ENCODE peak calls at places on chromosomes 3 and 15, in seven cellular contexts. T is cardiac fibroblast, R is MG63, N is occipital lobe, B is NCI-H1092 treated with DMSO at 0.1 percent for 48 hours, J is iris pigment epithelial cell, G is AG08395. S is an unnamed sample.
A peak's percentile ranks its signal among the peaks of the same experiment; 100 is the strongest.

GRCh38 chr3:30826381-30827061 is 67.9 kb downstream of the GADL1 start:
- DNase-seq in J (peak; percentile 3), N (no peak), R (peak; percentile 43), B (no peak), T (peak; percentile 27), G (peak; percentile 31), S (peak; percentile 20)

GRCh38 chr3:12396475-12396874 is 87.8 kb upstream of the TSEN2 start:
- DNase-seq in B (no peak), R (no peak), T (no peak), N (no peak), G (no peak), J (no peak), S (peak; percentile 45)

GRCh38 chr3:187352581-187353575 is 15.3 kb upstream of the RTP4 start:
- DNase-seq in J (peak; percentile 7), B (no peak), R (no peak), G (no peak), N (no peak), T (no peak), S (no peak)

GRCh38 chr3:1183320-1184048 is 90.7 kb downstream of the CNTN6 start:
- DNase-seq in J (peak; percentile 65), B (no peak), T (peak; percentile 94), G (peak; percentile 56), R (peak; percentile 73), N (no peak), S (no peak)

GRCh38 chr15:27993996-27994775 is 104.9 kb downstream of the OCA2 start:
- DNase-seq in J (no peak), R (no peak), G (no peak), T (no peak), B (peak; percentile 4), N (no peak), S (no peak)

GRCh38 chr3:95721938-95722337 is 1092.5 kb upstream of the EPHA6 start:
- DNase-seq in N (no peak), B (no peak), G (no peak), J (no peak), R (no peak), T (peak; percentile 52), S (no peak)

GRCh38 chr3:53941174-53941573 is 49.5 kb upstream of the SELENOK start:
- DNase-seq in G (peak; percentile 25), R (peak; percentile 26), T (peak; percentile 81), J (peak; percentile 78), N (no peak), B (no peak), S (peak; percentile 71)

GRCh38 chr15:90191795-90192494 is 9.2 kb upstream of the SEMA4B start:
- DNase-seq in G (no peak), J (peak; percentile 17), B (peak; percentile 94), N (peak; percentile 82), R (peak; percentile 97), T (no peak), S (peak; percentile 49)

GRCh38 chr3:8578282-8578681 is 66.3 kb downstream of the SSUH2 start:
- DNase-seq in G (no peak), B (no peak), J (no peak), R (no peak), T (no peak), N (no peak), S (no peak)

GRCh38 chr3:14376348-14377043 is 25.9 kb upstream of the SLC6A6 start:
- DNase-seq in J (no peak), B (no peak), G (no peak), N (no peak), T (no peak), R (no peak), S (no peak)

GRCh38 chr3:141368062-141368924 is at the start of gene ZBTB38:
- DNase-seq in N (peak; percentile 86), R (peak; percentile 93), J (peak; percentile 94), T (peak; percentile 99), B (no peak), G (peak; percentile 93), S (peak; percentile 99)

GRCh38 chr3:34942256-34942655 is 697.1 kb upstream of the ARPP21 start:
- DNase-seq in J (no peak), N (no peak), B (no peak), T (no peak), G (no peak), R (no peak), S (no peak)

GRCh38 chr3:115996420-115997108 is 373.3 kb downstream of the GAP43 start:
- DNase-seq in J (no peak), T (peak; percentile 39), R (peak; percentile 37), G (no peak), N (no peak), B (no peak), S (peak; percentile 42)

GRCh38 chr3:157127268-157127667 is 32.7 kb downstream of the CCNL1 start:
- DNase-seq in J (no peak), B (no peak), T (no peak), R (no peak), G (no peak), N (no peak), S (no peak)

GRCh38 chr3:169658311-169658931 is 5.1 kb downstream of the MECOM start:
- DNase-seq in J (no peak), G (no peak), N (no peak), T (peak; percentile 22), R (no peak), B (no peak), S (no peak)

GRCh38 chr3:109382573-109382972 is 45.2 kb upstream of the DPPA4 start:
- DNase-seq in T (no peak), B (no peak), R (no peak), G (no peak), J (no peak), N (no peak), S (no peak)

GRCh38 chr3:179973931-179974361 is 62.8 kb downstream of the PEX5L start:
- DNase-seq in G (no peak), R (no peak), N (peak; percentile 22), B (no peak), J (no peak), T (no peak), S (no peak)

GRCh38 chr3:194995922-194996321 is 275.0 kb downstream of the XXYLT1 start:
- DNase-seq in B (no peak), N (no peak), R (no peak), T (no peak), G (no peak), J (no peak), S (no peak)

GRCh38 chr15:92624401-92624991 is 31.1 kb downstream of the FAM174B start:
- DNase-seq in J (no peak), T (no peak), N (peak; percentile 81), R (no peak), G (peak; percentile 41), B (no peak), S (peak; percentile 71)

S was measured in RPMI7951.